ENCODE peak calls at places on chromosomes 12 and 14, in eight cellular contexts. C is RPMI7951; M is IMR-90; H is AG09319; S is stimulated activated CD8-positive, alpha-beta memory T cell treated with anti-CD3 and anti-CD28 coated beads, Interleukin-2, amount 100 ng/mL, for 48 hours; T is stimulated activated CD4-positive, alpha-beta T cell treated with anti-CD3 and anti-CD28 coated beads, Interleukin-15, amount 100 ng/mL, for 24 hours; X is fibroblast of gingiva; F is dermis microvascular lymphatic vessel endothelial cell. K is an unnamed sample.

GRCh38 chr12:71787574-71787973 is 32.9 kb downstream of the RAB21 start:
- DNase-seq in S (no peak), X (no peak), H (no peak), T (no peak), M (no peak), C (no peak), F (peak), K (no peak)

GRCh38 chr14:81534510-81535074 is 939 bp upstream of the SEL1L start:
- DNase-seq in C (no peak), M (no peak), F (no peak), S (no peak), T (no peak), H (no peak), X (no peak), K (no peak)

GRCh38 chr14:76109087-76109880 is 42.4 kb upstream of the GPATCH2L start:
- DNase-seq in M (no peak), H (peak), C (no peak), T (no peak), F (no peak), X (peak), S (no peak), K (no peak)

GRCh38 chr14:89137514-89138163 is 279.4 kb downstream of the FOXN3 start:
- DNase-seq in S (no peak), H (peak), F (peak), X (peak), C (peak), T (no peak), M (peak), K (no peak)

GRCh38 chr12:7940906-7941305 is 4.9 kb upstream of the SLC2A3 start:
- DNase-seq in X (no peak), M (no peak), T (no peak), S (no peak), F (no peak), H (no peak), C (no peak), K (no peak)

GRCh38 chr12:6950401-6950801 is 755 bp upstream of the PTPN6 start:
- DNase-seq in C (no peak), F (no peak), S (no peak), H (no peak), T (peak), M (no peak), X (no peak), K (no peak)

GRCh38 chr14:29810657-29811056 is 117.0 kb downstream of the PRKD1 start:
- DNase-seq in X (peak), M (no peak), T (no peak), S (no peak), C (peak), H (peak), F (peak), K (no peak)

GRCh38 chr14:23174266-23174665 is 9.2 kb downstream of the SLC7A8 start:
- DNase-seq in C (no peak), F (no peak), S (no peak), H (no peak), T (no peak), X (peak), M (peak), K (no peak)

GRCh38 chr12:50032516-50033316 is 7.4 kb upstream of the RACGAP1 start:
- DNase-seq in T (no peak), H (no peak), X (no peak), C (no peak), S (no peak), F (no peak), M (no peak), K (peak)

GRCh38 chr14:69708586-69709169 is 58.3 kb upstream of the SRSF5 start:
- DNase-seq in M (no peak), T (peak), H (no peak), X (peak), C (no peak), S (no peak), F (no peak), K (peak)

GRCh38 chr12:49761677-49762467 is 20.5 kb downstream of the TMBIM6 start:
- DNase-seq in S (no peak), T (no peak), M (no peak), H (no peak), F (no peak), C (no peak), X (no peak), K (no peak)

GRCh38 chr14:35695647-35696046 is 113.4 kb downstream of the RALGAPA1 start:
- DNase-seq in H (no peak), T (no peak), F (peak), S (no peak), M (peak), X (no peak), C (no peak), K (no peak)

K was measured in H9.